ENCODE peak calls at places on chromosomes 4 and X, in five cellular contexts. W is activated naive CD4-positive, alpha-beta T cell treated with anti-CD3 and anti-CD28 coated beads, Interleukin-2, amount 50 U/mL, for 72 hours; F is HepG2; B is body of pancreas; Z is aorta. O is an unnamed sample.

GRCh38 chrX:79182616-79183015 is 38.1 kb downstream of the GPR174 start:
- ATAC-seq in F (no peak), W (peak), B (no peak), Z (no peak), O (peak)

GRCh38 chr4:148790246-148790645 is 348.0 kb upstream of the NR3C2 start:
- ATAC-seq in F (no peak), W (no peak), Z (no peak), B (no peak), O (no peak)

GRCh38 chr4:61385302-61385701 is 185.2 kb downstream of the ADGRL3 start:
- ATAC-seq in F (no peak), Z (no peak), B (no peak), W (no peak), O (no peak)

GRCh38 chr4:122195718-122196117 is 43.6 kb downstream of the BLTP1 start:
- ATAC-seq in Z (no peak), F (no peak), W (peak), B (no peak), O (no peak)

GRCh38 chr4:9937078-9937477 is 84.2 kb downstream of the SLC2A9 start:
- ATAC-seq in W (no peak), Z (no peak), F (no peak), B (no peak), O (no peak)

GRCh38 chr4:184385705-184386141 is 88.6 kb downstream of the IRF2 start:
- ATAC-seq in W (no peak), B (peak), Z (peak), F (peak), O (peak)

GRCh38 chr4:125489952-125490690 is 175.4 kb downstream of the FAT4 start:
- ATAC-seq in W (no peak), Z (no peak), F (no peak), B (no peak), O (peak)

GRCh38 chrX:152872522-152872921 is 25.3 kb upstream of the ZNF185 start:
- ATAC-seq in F (no peak), B (no peak), Z (no peak), W (no peak), O (no peak)

GRCh38 chrX:73868916-73869315 is 305.9 kb downstream of the CHIC1 start:
- ATAC-seq in W (no peak), B (no peak), F (no peak), Z (no peak), O (no peak)

GRCh38 chr4:121648518-121648917 is 48.3 kb downstream of the ANXA5 start:
- ATAC-seq in W (no peak), F (no peak), Z (peak), B (no peak), O (no peak)

GRCh38 chr4:15717647-15718416 is 15.0 kb downstream of the BST1 start:
- ATAC-seq in Z (no peak), F (no peak), W (no peak), B (no peak), O (no peak)

GRCh38 chrX:4944767-4945166 is 1231.3 kb upstream of the PRKX start:
- ATAC-seq in B (no peak), W (no peak), Z (no peak), F (no peak), O (no peak)

GRCh38 chrX:109848451-109849050 is 115.5 kb upstream of the ACSL4 start:
- ATAC-seq in B (no peak), F (peak), Z (no peak), W (no peak), O (no peak)

GRCh38 chr4:70637239-70637920 is 8.8 kb downstream of the ENAM start:
- ATAC-seq in Z (no peak), W (no peak), F (peak), B (peak), O (no peak)

GRCh38 chr4:26789208-26789607 is 71.4 kb upstream of the STIM2 start:
- ATAC-seq in F (no peak), B (no peak), Z (no peak), W (no peak), O (no peak)

GRCh38 chrX:48975541-48975940 is 3.9 kb upstream of the KCND1 start:
- ATAC-seq in W (no peak), Z (no peak), F (no peak), B (no peak), O (no peak)

GRCh38 chr4:55437823-55438222 is 42.1 kb downstream of the TMEM165 start:
- ATAC-seq in W (no peak), F (peak), B (peak), Z (no peak), O (no peak)

GRCh38 chr4:109801895-109802319 is at the start of gene CFI:
- ATAC-seq in W (no peak), Z (no peak), B (peak), F (peak), O (no peak)

GRCh38 chrX:69109706-69110635 is 55.3 kb downstream of the PJA1 start:
- ATAC-seq in F (no peak), W (no peak), Z (peak), B (no peak), O (no peak)

GRCh38 chr4:95510145-95510544 is 38.6 kb downstream of the UNC5C start:
- ATAC-seq in B (no peak), Z (no peak), W (no peak), F (peak), O (no peak)

GRCh38 chr4:186078977-186079697 is 10.2 kb downstream of the TLR3 start:
- ATAC-seq in W (no peak), Z (no peak), B (peak), F (peak), O (no peak)

GRCh38 chr4:6548201-6548881 is 26.6 kb upstream of the MAN2B2 start:
- ATAC-seq in W (no peak), B (no peak), Z (no peak), F (peak), O (no peak)

GRCh38 chr4:34193451-34194154 is 2050.7 kb downstream of the ARAP2 start:
- ATAC-seq in Z (no peak), B (no peak), W (no peak), F (no peak), O (no peak)

GRCh38 chr4:82721819-82722423 is 76.7 kb downstream of the SCD5 start:
- ATAC-seq in F (peak), Z (no peak), W (no peak), B (peak), O (no peak)

GRCh38 chr4:99657801-99658200 is at the start of gene C4orf54:
- ATAC-seq in F (no peak), Z (no peak), B (no peak), W (no peak), O (no peak)

GRCh38 chr4:151407018-151407417 is 2.0 kb upstream of the FHIP1A start:
- ATAC-seq in B (no peak), F (no peak), Z (no peak), W (no peak), O (no peak)

GRCh38 chrX:71581210-71581609 is 3.0 kb downstream of the GCNA start:
- ATAC-seq in B (no peak), F (no peak), Z (no peak), W (no peak), O (no peak)

GRCh38 chr4:42080284-42080683 is 72.2 kb downstream of the BEND4 start:
- ATAC-seq in F (no peak), Z (no peak), W (no peak), B (no peak), O (no peak)

GRCh38 chr4:90084277-90084966 is 42.8 kb upstream of the CCSER1 start:
- ATAC-seq in Z (no peak), W (no peak), F (no peak), B (no peak), O (no peak)

GRCh38 chrX:118637997-118638396 is 89.4 kb upstream of the IL13RA1 start:
- ATAC-seq in B (no peak), F (no peak), W (no peak), Z (no peak), O (no peak)

GRCh38 chr4:37481547-37482129 is 204.5 kb downstream of the RELL1 start:
- ATAC-seq in W (peak), B (no peak), Z (no peak), F (no peak), O (no peak)

GRCh38 chr4:38241541-38241940 is 281.3 kb downstream of the PTTG2 start:
- ATAC-seq in Z (no peak), B (no peak), F (no peak), W (no peak), O (no peak)

O was measured in stimulated activated memory B cell treated with anti-CD40 and anti-IgM and Interleukin-4, amounts not matched to agents 10 μg/mL and 1 μg/mL and 100 μg/mL, for 72 hours.